ENCODE peak calls at places on chromosomes 3 and 15, in seven cellular contexts. One of them, this sample, is unnamed.

GRCh38 chr3:135865085-135865484 is 100.4 kb upstream of the PPP2R3A start:
- DNase-seq in SK-N-SH: no peak
- DNase-seq in Panc1: no peak
- DNase-seq in HepG2: no peak
- DNase-seq in K562: no peak
- DNase-seq in HCT116: no peak
- DNase-seq in GM23338: no peak
- DNase-seq in this sample: no peak

GRCh38 chr15:28132524-28133275 is 33.6 kb upstream of the OCA2 start:
- DNase-seq in Panc1: no peak
- DNase-seq in GM23338: no peak
- DNase-seq in SK-N-SH: no peak
- DNase-seq in HCT116: no peak
- DNase-seq in HepG2: no peak
- DNase-seq in K562: no peak
- DNase-seq in this sample: no peak

GRCh38 chr3:100753846-100754245 is 44.6 kb downstream of the TFG start:
- DNase-seq in HepG2: no peak
- DNase-seq in Panc1: no peak
- DNase-seq in SK-N-SH: no peak
- DNase-seq in GM23338: peak
- DNase-seq in K562: no peak
- DNase-seq in HCT116: no peak
- DNase-seq in this sample: no peak

GRCh38 chr3:110995461-110996226 is 76.0 kb upstream of the NECTIN3 start:
- DNase-seq in Panc1: no peak
- DNase-seq in GM23338: no peak
- DNase-seq in HCT116: no peak
- DNase-seq in HepG2: peak
- DNase-seq in SK-N-SH: no peak
- DNase-seq in K562: no peak
- DNase-seq in this sample: no peak

GRCh38 chr3:118544458-118544857 is 490.2 kb downstream of the IGSF11 start:
- DNase-seq in K562: peak
- DNase-seq in HCT116: peak
- DNase-seq in Panc1: no peak
- DNase-seq in SK-N-SH: no peak
- DNase-seq in HepG2: no peak
- DNase-seq in GM23338: peak
- DNase-seq in this sample: no peak

GRCh38 chr3:45362161-45362560 is 26.2 kb upstream of the LARS2 start:
- DNase-seq in K562: no peak
- DNase-seq in HepG2: no peak
- DNase-seq in GM23338: no peak
- DNase-seq in HCT116: no peak
- DNase-seq in Panc1: no peak
- DNase-seq in SK-N-SH: no peak
- DNase-seq in this sample: no peak

GRCh38 chr15:69794643-69795461 is 302.9 kb downstream of the TLE3 start:
- DNase-seq in Panc1: no peak
- DNase-seq in HCT116: peak
- DNase-seq in SK-N-SH: no peak
- DNase-seq in K562: no peak
- DNase-seq in GM23338: peak
- DNase-seq in HepG2: no peak
- DNase-seq in this sample: no peak

GRCh38 chr3:67783281-67784250 is 129.2 kb upstream of the SUCLG2 start:
- DNase-seq in Panc1: peak
- DNase-seq in SK-N-SH: no peak
- DNase-seq in GM23338: no peak
- DNase-seq in K562: no peak
- DNase-seq in HCT116: no peak
- DNase-seq in HepG2: no peak
- DNase-seq in this sample: no peak

GRCh38 chr3:48664313-48664644 is 1.6 kb upstream of the CELSR3 start:
- DNase-seq in HCT116: no peak
- DNase-seq in Panc1: no peak
- DNase-seq in HepG2: no peak
- DNase-seq in GM23338: no peak
- DNase-seq in SK-N-SH: no peak
- DNase-seq in K562: no peak
- DNase-seq in this sample: no peak

GRCh38 chr15:90817117-90818057 is 51.0 kb upstream of the FURIN start:
- DNase-seq in HepG2: no peak
- DNase-seq in GM23338: no peak
- DNase-seq in SK-N-SH: no peak
- DNase-seq in Panc1: no peak
- DNase-seq in K562: no peak
- DNase-seq in HCT116: no peak
- DNase-seq in this sample: no peak

GRCh38 chr15:39442898-39443297 is 138.0 kb upstream of the THBS1 start:
- DNase-seq in SK-N-SH: no peak
- DNase-seq in HepG2: no peak
- DNase-seq in GM23338: no peak
- DNase-seq in K562: no peak
- DNase-seq in Panc1: no peak
- DNase-seq in HCT116: no peak
- DNase-seq in this sample: no peak

GRCh38 chr15:26073430-26074333 is 210.6 kb upstream of the ATP10A start:
- DNase-seq in GM23338: no peak
- DNase-seq in HCT116: no peak
- DNase-seq in SK-N-SH: no peak
- DNase-seq in HepG2: no peak
- DNase-seq in K562: no peak
- DNase-seq in Panc1: no peak
- DNase-seq in this sample: no peak

GRCh38 chr15:38961886-38962285 is 397.3 kb upstream of the RASGRP1 start:
- DNase-seq in HCT116: no peak
- DNase-seq in GM23338: no peak
- DNase-seq in Panc1: no peak
- DNase-seq in HepG2: no peak
- DNase-seq in SK-N-SH: no peak
- DNase-seq in K562: no peak
- DNase-seq in this sample: no peak

GRCh38 chr3:63951901-63952594 is 39.9 kb upstream of the SCAANT1 start:
- DNase-seq in HepG2: no peak
- DNase-seq in Panc1: no peak
- DNase-seq in SK-N-SH: no peak
- DNase-seq in HCT116: no peak
- DNase-seq in GM23338: no peak
- DNase-seq in K562: no peak
- DNase-seq in this sample: no peak

GRCh38 chr3:25751691-25752090 is 31.6 kb downstream of the NGLY1 start:
- DNase-seq in Panc1: no peak
- DNase-seq in GM23338: no peak
- DNase-seq in K562: no peak
- DNase-seq in HepG2: no peak
- DNase-seq in HCT116: no peak
- DNase-seq in SK-N-SH: no peak
- DNase-seq in this sample: no peak

GRCh38 chr15:67149068-67149841 is 83.9 kb downstream of the SMAD3 start:
- DNase-seq in HepG2: peak
- DNase-seq in SK-N-SH: no peak
- DNase-seq in Panc1: no peak
- DNase-seq in GM23338: peak
- DNase-seq in HCT116: no peak
- DNase-seq in K562: no peak
- DNase-seq in this sample: no peak

GRCh38 chr15:67202091-67202490 is 52.4 kb downstream of the AAGAB start:
- DNase-seq in HCT116: no peak
- DNase-seq in Panc1: no peak
- DNase-seq in K562: no peak
- DNase-seq in HepG2: no peak
- DNase-seq in GM23338: no peak
- DNase-seq in SK-N-SH: no peak
- DNase-seq in this sample: no peak

GRCh38 chr3:194619741-194620140 is 13.5 kb downstream of the TMEM44 start:
- DNase-seq in SK-N-SH: no peak
- DNase-seq in GM23338: no peak
- DNase-seq in HepG2: no peak
- DNase-seq in Panc1: no peak
- DNase-seq in HCT116: no peak
- DNase-seq in K562: no peak
- DNase-seq in this sample: no peak

GRCh38 chr3:66276705-66277274 is 56.0 kb downstream of the SLC25A26 start:
- DNase-seq in SK-N-SH: peak
- DNase-seq in GM23338: peak
- DNase-seq in HCT116: peak
- DNase-seq in K562: peak
- DNase-seq in HepG2: peak
- DNase-seq in Panc1: peak
- DNase-seq in this sample: peak

GRCh38 chr15:90482124-90483011 is 47.4 kb upstream of the CRTC3 start:
- DNase-seq in Panc1: peak
- DNase-seq in HepG2: peak
- DNase-seq in GM23338: peak
- DNase-seq in K562: peak
- DNase-seq in SK-N-SH: peak
- DNase-seq in HCT116: peak
- DNase-seq in this sample: peak

GRCh38 chr3:65967376-65967775 is 71.3 kb downstream of the MAGI1 start:
- DNase-seq in HepG2: no peak
- DNase-seq in GM23338: no peak
- DNase-seq in Panc1: no peak
- DNase-seq in SK-N-SH: no peak
- DNase-seq in HCT116: no peak
- DNase-seq in K562: no peak
- DNase-seq in this sample: no peak

GRCh38 chr15:94203321-94203720 is 28.0 kb upstream of the MCTP2 start:
- DNase-seq in GM23338: peak
- DNase-seq in Panc1: no peak
- DNase-seq in HepG2: no peak
- DNase-seq in HCT116: no peak
- DNase-seq in K562: no peak
- DNase-seq in SK-N-SH: no peak
- DNase-seq in this sample: no peak

DNA sequence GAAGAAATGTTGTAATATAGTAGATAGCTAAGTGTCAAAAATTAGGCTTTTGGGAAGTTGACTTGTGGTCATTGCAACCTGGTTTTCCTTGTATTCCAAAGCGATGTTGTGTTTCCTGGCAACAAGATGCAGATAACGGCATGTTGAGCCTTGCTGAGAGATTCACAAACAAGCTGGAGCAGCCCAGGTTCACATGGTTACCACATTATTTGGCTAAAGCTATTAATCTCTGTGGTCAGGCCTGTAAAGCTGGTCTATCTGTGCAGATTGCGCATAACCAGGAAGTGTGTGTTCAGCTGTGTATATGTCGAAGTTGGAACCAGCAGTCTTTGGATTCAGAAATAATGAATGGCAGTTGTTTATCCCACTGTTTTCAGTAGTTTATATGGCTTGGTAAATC is 6.6 kb downstream of the TIPARP start:
- DNase-seq in GM23338: peak
- DNase-seq in HepG2: peak
- DNase-seq in HCT116: no peak
- DNase-seq in SK-N-SH: peak
- DNase-seq in Panc1: no peak
- DNase-seq in K562: no peak
- DNase-seq in this sample: peak
- TF ChIP-seq REST in GM23338: no peak
- TF ChIP-seq REST in HepG2: no peak
- TF ChIP-seq REST in HCT116: no peak
- TF ChIP-seq REST in SK-N-SH: no peak
- TF ChIP-seq REST in Panc1: no peak
- TF ChIP-seq REST in K562: no peak
- TF ChIP-seq REST in this sample: no peak

GRCh38 chr3:167835953-167836352 is 100.4 kb downstream of the SERPINI1 start:
- DNase-seq in GM23338: no peak
- DNase-seq in Panc1: no peak
- DNase-seq in SK-N-SH: no peak
- DNase-seq in K562: no peak
- DNase-seq in HCT116: no peak
- DNase-seq in HepG2: no peak
- DNase-seq in this sample: no peak

GRCh38 chr3:167840247-167840646 is 104.7 kb downstream of the SERPINI1 start:
- DNase-seq in SK-N-SH: no peak
- DNase-seq in Panc1: no peak
- DNase-seq in HepG2: no peak
- DNase-seq in K562: no peak
- DNase-seq in GM23338: no peak
- DNase-seq in HCT116: no peak
- DNase-seq in this sample: no peak

GRCh38 chr3:167839460-167839859 is 103.9 kb downstream of the SERPINI1 start:
- DNase-seq in Panc1: no peak
- DNase-seq in K562: no peak
- DNase-seq in GM23338: no peak
- DNase-seq in HCT116: no peak
- DNase-seq in SK-N-SH: no peak
- DNase-seq in HepG2: no peak
- DNase-seq in this sample: no peak

GRCh38 chr3:167837430-167837829 is 101.9 kb downstream of the SERPINI1 start:
- DNase-seq in HepG2: no peak
- DNase-seq in GM23338: no peak
- DNase-seq in K562: no peak
- DNase-seq in HCT116: no peak
- DNase-seq in Panc1: no peak
- DNase-seq in SK-N-SH: no peak
- DNase-seq in this sample: no peak

GRCh38 chr3:167835359-167835758 is 99.8 kb downstream of the SERPINI1 start:
- DNase-seq in HCT116: no peak
- DNase-seq in Panc1: no peak
- DNase-seq in SK-N-SH: no peak
- DNase-seq in HepG2: no peak
- DNase-seq in K562: no peak
- DNase-seq in GM23338: no peak
- DNase-seq in this sample: no peak
- TF ChIP-seq REST in HCT116: no peak
- TF ChIP-seq REST in Panc1: no peak
- TF ChIP-seq REST in SK-N-SH: no peak
- TF ChIP-seq REST in HepG2: no peak
- TF ChIP-seq REST in K562: no peak
- TF ChIP-seq REST in GM23338: no peak
- TF ChIP-seq REST in this sample: no peak

DNA sequence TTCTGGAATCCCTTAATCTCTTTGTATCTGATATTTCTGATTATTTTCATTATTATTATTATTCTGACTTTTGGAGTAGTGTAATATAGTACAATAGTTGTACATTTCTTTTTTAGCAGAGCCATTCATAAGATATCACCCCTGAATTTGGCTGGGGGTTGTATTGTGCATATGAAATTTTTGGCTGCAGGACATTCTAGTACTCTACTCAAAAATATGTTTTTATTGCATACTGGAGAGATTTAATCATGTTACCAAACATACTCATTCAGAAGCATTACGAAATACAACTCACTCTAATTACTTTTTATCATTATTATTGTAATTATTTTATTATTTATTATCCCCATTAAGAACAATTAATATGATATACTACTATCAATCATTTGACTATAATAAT is 589.7 kb upstream of the KCNMB2 start:
- DNase-seq in HepG2: no peak
- DNase-seq in HCT116: no peak
- DNase-seq in GM23338: no peak
- DNase-seq in K562: no peak
- DNase-seq in Panc1: no peak
- DNase-seq in SK-N-SH: no peak
- DNase-seq in this sample: no peak
- TF ChIP-seq REST in HepG2: no peak
- TF ChIP-seq REST in HCT116: no peak
- TF ChIP-seq REST in GM23338: no peak
- TF ChIP-seq REST in K562: no peak
- TF ChIP-seq REST in Panc1: no peak
- TF ChIP-seq REST in SK-N-SH: no peak
- TF ChIP-seq REST in this sample: no peak

GRCh38 chr3:14806641-14807263 is 12.0 kb upstream of the FGD5 start:
- DNase-seq in Panc1: no peak
- DNase-seq in SK-N-SH: no peak
- DNase-seq in GM23338: no peak
- DNase-seq in HepG2: no peak
- DNase-seq in K562: no peak
- DNase-seq in HCT116: no peak
- DNase-seq in this sample: no peak
- TF ChIP-seq REST in Panc1: no peak
- TF ChIP-seq REST in SK-N-SH: no peak
- TF ChIP-seq REST in GM23338: no peak
- TF ChIP-seq REST in HepG2: no peak
- TF ChIP-seq REST in K562: no peak
- TF ChIP-seq REST in HCT116: no peak
- TF ChIP-seq REST in this sample: no peak